ENCODE peak calls at places on chromosome 17, in seven cellular contexts. V is HepG2, F is esophagus muscularis mucosa, M is transverse colon, D is SK-N-SH, I is suprapubic skin, Q is K562. H is an unnamed sample.

GRCh38 chr17:5582177-5582885 is 2.0 kb downstream of the NLRP1 start:
- DNase-seq in M (no peak), F (peak; percentile 74), I (no peak), V (no peak), Q (no peak), D (no peak), H (no peak)

GRCh38 chr17:6166492-6167179 is 96.5 kb downstream of the WSCD1 start:
- DNase-seq in Q (no peak), V (no peak), I (no peak), M (no peak), F (no peak), D (no peak), H (no peak)

GRCh38 chr17:69945698-69946185 is 129.3 kb upstream of the KCNJ16 start:
- DNase-seq in D (no peak), I (no peak), M (no peak), F (no peak), Q (no peak), V (no peak), H (no peak)

GRCh38 chr17:70313450-70313849 is 144.1 kb downstream of the KCNJ2 start:
- DNase-seq in Q (no peak), I (no peak), V (no peak), F (no peak), M (no peak), D (no peak), H (no peak)

GRCh38 chr17:66938656-66939055 is 25.9 kb upstream of the CACNG4 start:
- DNase-seq in D (no peak), V (no peak), Q (no peak), M (no peak), I (no peak), F (no peak), H (no peak)

GRCh38 chr17:57355090-57355859 is 99.0 kb downstream of the MSI2 start:
- DNase-seq in V (no peak), I (peak; percentile 37), D (no peak), F (no peak), M (peak; percentile 26), Q (no peak), H (no peak)

GRCh38 chr17:64254755-64255154 is 8.3 kb downstream of the TEX2 start:
- DNase-seq in D (no peak), V (no peak), F (no peak), Q (no peak), M (no peak), I (no peak), H (no peak)

GRCh38 chr17:48113201-48113676 is 5.7 kb downstream of the SNX11 start:
- DNase-seq in F (no peak), M (no peak), Q (no peak), I (no peak), V (no peak), D (no peak), H (no peak)

GRCh38 chr17:47733047-47733413 is at the start of gene TBX21:
- DNase-seq in Q (peak; percentile 85), F (no peak), V (peak; percentile 73), I (peak; percentile 79), M (peak; percentile 87), D (peak; percentile 93), H (peak; percentile 92)

GRCh38 chr17:75950850-75951554 is 10.2 kb upstream of the FBF1 start:
- DNase-seq in M (no peak), V (no peak), Q (peak; percentile 30), I (peak; percentile 31), D (no peak), F (no peak), H (no peak)

GRCh38 chr17:79691931-79692330 is 38.8 kb upstream of the ENPP7 start:
- DNase-seq in I (no peak), V (no peak), M (no peak), D (no peak), F (no peak), Q (no peak), H (no peak)

GRCh38 chr17:4249452-4250029 is 14.2 kb downstream of the ANKFY1 start:
- DNase-seq in I (no peak), F (no peak), V (peak; percentile 40), M (no peak), Q (peak; percentile 89), D (peak; percentile 58), H (no peak)

GRCh38 chr17:4246674-4247073 is 17.1 kb downstream of the ANKFY1 start:
- DNase-seq in Q (no peak), D (no peak), I (no peak), V (no peak), F (no peak), M (no peak), H (no peak)

GRCh38 chr17:4248504-4249277 is 15.1 kb downstream of the ANKFY1 start:
- DNase-seq in D (no peak), V (no peak), Q (no peak), F (no peak), I (no peak), M (no peak), H (no peak)

GRCh38 chr17:4247981-4248388 is 15.8 kb downstream of the ANKFY1 start:
- DNase-seq in V (peak; percentile 55), M (peak; percentile 82), I (no peak), D (no peak), Q (peak; percentile 60), F (no peak), H (peak; percentile 74)

GRCh38 chr17:4247361-4247980 is 16.3 kb downstream of the ANKFY1 start:
- DNase-seq in F (no peak), V (no peak), M (peak; percentile 28), D (no peak), Q (no peak), I (no peak), H (no peak)
- TF ChIP-seq EP300 in F (no peak), V (no peak), M (no peak), D (no peak), Q (no peak), I (no peak), H (no peak)

DNA sequence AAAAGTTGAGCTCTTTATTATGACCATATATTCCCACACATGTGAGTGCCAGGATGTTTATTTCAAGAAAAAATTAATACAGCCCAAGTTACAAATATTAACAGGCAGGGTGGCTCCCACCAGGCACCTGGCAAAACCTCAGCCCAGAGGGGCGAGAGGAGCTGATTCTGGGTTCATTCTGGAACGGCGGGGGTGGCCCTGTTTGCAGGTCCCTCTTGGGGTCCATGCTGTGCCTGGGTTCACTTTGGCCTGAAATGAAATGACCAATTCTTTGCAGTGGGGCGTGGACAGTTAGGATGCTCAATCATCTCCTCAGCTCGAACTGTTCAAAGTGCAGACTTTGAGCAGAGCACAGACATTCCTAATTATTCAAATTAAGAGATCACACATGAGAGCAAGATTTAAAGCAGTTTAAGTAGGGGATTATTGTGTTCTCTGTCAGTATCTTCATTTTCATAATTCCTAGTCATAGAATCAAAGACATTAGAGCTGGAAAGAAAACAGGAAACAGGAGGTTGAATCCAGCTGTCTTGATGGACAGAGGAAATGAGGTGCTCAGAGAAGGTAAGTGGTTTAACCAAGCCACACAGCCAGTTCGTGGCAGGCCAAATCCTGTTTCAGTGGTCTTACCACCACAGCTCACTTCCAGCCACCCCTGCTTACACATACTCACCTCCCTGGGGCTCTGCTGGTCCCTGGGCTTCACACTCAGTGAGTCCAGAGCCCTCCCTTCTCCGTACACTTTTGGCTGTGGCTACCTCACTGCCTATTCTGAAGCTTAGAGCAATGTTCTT is 363.9 kb upstream of the TNRC6C start:
- DNase-seq in I (no peak), D (no peak), Q (no peak), M (no peak), V (no peak), F (no peak), H (no peak)
- TF ChIP-seq POLR2AphosphoS5 in I (no peak), D (no peak), Q (no peak), M (no peak), V (no peak), F (no peak), H (no peak)

GRCh38 chr17:43170766-43171681 is at the start of gene NBR1:
- DNase-seq in Q (peak; percentile 99), M (peak; percentile 97), D (peak; percentile 90), I (peak; percentile 98), V (peak; percentile 99), F (peak; percentile 100), H (peak; percentile 95)

GRCh38 chr17:43175213-43176118 is 4.5 kb downstream of the NBR1 start:
- DNase-seq in V (peak; percentile 67), F (no peak), M (no peak), I (no peak), D (no peak), Q (no peak), H (no peak)

GRCh38 chr17:43170140-43170765 is 761 bp upstream of the NBR1 start:
- DNase-seq in F (peak; percentile 97), D (peak; percentile 88), I (peak; percentile 96), V (peak; percentile 96), Q (peak; percentile 97), M (peak; percentile 94), H (peak; percentile 96)

GRCh38 chr17:43169561-43170139 is 1.4 kb upstream of the NBR1 start:
- DNase-seq in V (peak; percentile 84), M (peak; percentile 42), Q (peak; percentile 51), I (no peak), F (no peak), D (peak; percentile 49), H (peak; percentile 85)

DNA sequence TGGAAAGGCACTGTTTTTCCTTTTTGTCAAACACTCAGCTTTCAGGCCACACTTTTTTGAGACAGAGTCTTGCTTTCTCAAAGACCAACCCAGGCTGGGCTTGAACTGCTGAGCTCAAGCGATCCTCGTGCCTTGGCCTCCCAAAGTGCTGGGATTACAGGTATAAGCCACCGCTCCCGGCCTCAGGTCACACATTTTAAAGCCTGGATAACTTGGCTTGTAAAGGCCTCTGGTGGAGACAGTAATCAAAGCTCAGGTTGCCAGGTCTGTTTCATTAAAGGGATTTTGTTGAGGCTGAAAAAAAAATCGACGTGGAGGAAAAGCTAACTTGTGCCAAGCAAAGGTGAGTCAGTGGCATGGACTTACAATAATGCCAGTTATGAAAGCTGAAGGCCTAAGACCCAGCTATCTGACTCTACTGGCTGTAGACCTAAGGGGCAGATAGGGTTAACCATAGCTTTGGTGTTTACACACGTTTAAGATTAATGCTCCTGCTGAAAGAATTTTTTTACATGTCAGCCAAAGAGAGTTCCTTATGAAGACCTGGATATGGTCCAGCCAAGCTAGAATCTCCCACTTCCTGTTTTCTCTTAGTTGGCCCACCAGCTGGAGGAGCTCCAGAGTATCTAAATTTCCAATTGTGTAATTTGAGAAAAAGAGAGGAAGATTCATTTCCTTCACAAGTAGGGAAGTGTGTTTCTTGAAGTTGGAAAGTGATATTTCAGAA is 910 bp downstream of the NBR1 start:
- DNase-seq in Q (peak; percentile 78), D (no peak), F (no peak), I (no peak), V (peak; percentile 79), M (peak; percentile 49), H (peak; percentile 54)
- TF ChIP-seq EP300 in Q (peak; percentile 30), D (peak; percentile 33), F (no peak), I (no peak), V (no peak), M (no peak), H (no peak)

DNA sequence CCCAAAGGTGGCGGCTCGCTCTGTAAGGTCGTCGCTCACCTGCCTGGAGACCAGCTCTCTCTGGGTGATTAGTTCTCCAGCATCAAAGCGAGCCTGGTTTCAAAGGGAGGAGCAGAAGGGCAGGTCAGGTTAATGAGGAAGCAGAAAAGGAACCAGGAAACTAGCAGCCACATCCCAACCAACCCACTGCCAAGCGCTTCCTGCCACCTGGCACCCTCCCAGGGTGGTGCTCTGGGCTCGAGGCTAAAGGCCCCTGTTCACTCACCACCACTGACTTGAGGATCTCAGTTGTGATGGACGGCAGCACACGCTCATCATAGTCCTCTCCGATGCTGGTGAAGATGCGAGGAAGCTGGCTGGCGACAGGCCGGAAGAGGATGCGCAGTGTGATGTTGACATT is 5.6 kb downstream of the PHB1 start:
- DNase-seq in Q (no peak), D (no peak), V (no peak), I (peak; percentile 40), M (peak; percentile 71), F (no peak), H (no peak)
- TF ChIP-seq POLR2AphosphoS5 in Q (no peak), D (no peak), V (no peak), I (no peak), M (no peak), F (no peak), H (no peak)